ENCODE peak calls at places on chromosomes 1 and 21, in six cellular contexts. Q, S, X, T, H and N are unnamed samples.

GRCh38 chr1:111082421-111083192 is 57.3 kb downstream of the DRAM2 start:
- DNase-seq in Q (no peak), S (peak; percentile 17), X (no peak), T (no peak), H (no peak), N (no peak)

GRCh38 chr1:166907763-166908162 is 31.7 kb upstream of the TADA1 start:
- DNase-seq in Q (no peak), S (peak; percentile 17), X (no peak), T (no peak), H (no peak), N (no peak)

GRCh38 chr1:88272216-88272615 is 411.9 kb upstream of the PKN2 start:
- DNase-seq in Q (no peak), S (no peak), X (no peak), T (no peak), H (no peak), N (no peak)

GRCh38 chr1:181296180-181296579 is 187.1 kb upstream of the CACNA1E start:
- DNase-seq in Q (no peak), S (no peak), X (no peak), T (no peak), H (no peak), N (no peak)

GRCh38 chr1:89085781-89086180 is 20.8 kb upstream of the GBP1 start:
- DNase-seq in Q (peak; percentile 52), S (no peak), X (peak; percentile 45), T (no peak), H (peak; percentile 13), N (no peak)

GRCh38 chr1:244431166-244431565 is 20.5 kb downstream of the ADSS2 start:
- DNase-seq in Q (no peak), S (no peak), X (no peak), T (no peak), H (no peak), N (no peak)

GRCh38 chr1:225835752-225836151 is 25.8 kb downstream of the EPHX1 start:
- DNase-seq in Q (no peak), S (no peak), X (no peak), T (no peak), H (no peak), N (no peak)

GRCh38 chr1:3197781-3198316 is 128.8 kb downstream of the PRDM16 start:
- DNase-seq in Q (peak; percentile 53), S (no peak), X (no peak), T (no peak), H (no peak), N (no peak)

GRCh38 chr1:161267332-161267731 is 8.8 kb downstream of the PCP4L1 start:
- DNase-seq in Q (no peak), S (no peak), X (no peak), T (no peak), H (no peak), N (no peak)

GRCh38 chr1:163535807-163536206 is 214.1 kb downstream of the NUF2 start:
- DNase-seq in Q (no peak), S (no peak), X (no peak), T (no peak), H (no peak), N (no peak)

GRCh38 chr21:40793057-40793456 is 53.9 kb downstream of the DSCAM start:
- DNase-seq in Q (no peak), S (no peak), X (no peak), T (no peak), H (no peak), N (no peak)

GRCh38 chr1:187641015-187641414 is 812.3 kb downstream of the PLA2G4A start:
- DNase-seq in Q (peak; percentile 2), S (no peak), X (no peak), T (no peak), H (no peak), N (no peak)

GRCh38 chr1:53804791-53805505 is 33.1 kb downstream of the NDC1 start:
- DNase-seq in Q (no peak), S (no peak), X (no peak), T (no peak), H (no peak), N (no peak)

GRCh38 chr1:210916548-210916947 is 217.4 kb downstream of the KCNH1 start:
- DNase-seq in Q (no peak), S (no peak), X (no peak), T (no peak), H (no peak), N (no peak)

GRCh38 chr1:45862008-45862407 is 58.6 kb downstream of the MAST2 start:
- DNase-seq in Q (no peak), S (no peak), X (no peak), T (no peak), H (no peak), N (no peak)

GRCh38 chr21:22900511-22900910 is 1902.3 kb downstream of the NCAM2 start:
- DNase-seq in Q (no peak), S (no peak), X (no peak), T (no peak), H (no peak), N (no peak)

GRCh38 chr21:32921632-32922230 is 104.0 kb upstream of the OLIG2 start:
- DNase-seq in Q (no peak), S (no peak), X (peak; percentile 67), T (peak; percentile 23), H (no peak), N (no peak)

GRCh38 chr1:174800221-174800791 is 199.4 kb upstream of the CACYBP start:
- DNase-seq in Q (no peak), S (no peak), X (no peak), T (no peak), H (no peak), N (no peak)

GRCh38 chr1:221335161-221336101 is 406.5 kb downstream of the DUSP10 start:
- DNase-seq in Q (peak; percentile 91), S (no peak), X (no peak), T (no peak), H (no peak), N (no peak)

GRCh38 chr1:29728703-29729102 is 492.4 kb downstream of the PTPRU start:
- DNase-seq in Q (no peak), S (no peak), X (no peak), T (no peak), H (no peak), N (no peak)

GRCh38 chr1:116900471-116901365 is 9.0 kb upstream of the PTGFRN start:
- DNase-seq in Q (no peak), S (no peak), X (no peak), T (no peak), H (no peak), N (no peak)

GRCh38 chr1:225733254-225733653 is 44.4 kb upstream of the SRP9 start:
- DNase-seq in Q (peak; percentile 31), S (no peak), X (no peak), T (no peak), H (no peak), N (no peak)

GRCh38 chr1:179707406-179707805 is 35.7 kb upstream of the FAM163A start:
- DNase-seq in Q (no peak), S (no peak), X (no peak), T (no peak), H (no peak), N (no peak)

GRCh38 chr1:188170935-188171334 is 1342.2 kb downstream of the PLA2G4A start:
- DNase-seq in Q (no peak), S (no peak), X (no peak), T (no peak), H (no peak), N (no peak)

GRCh38 chr1:102434421-102434820 is 437.7 kb upstream of the OLFM3 start:
- DNase-seq in Q (peak; percentile 52), S (no peak), X (no peak), T (peak; percentile 1), H (no peak), N (no peak)

DNA sequence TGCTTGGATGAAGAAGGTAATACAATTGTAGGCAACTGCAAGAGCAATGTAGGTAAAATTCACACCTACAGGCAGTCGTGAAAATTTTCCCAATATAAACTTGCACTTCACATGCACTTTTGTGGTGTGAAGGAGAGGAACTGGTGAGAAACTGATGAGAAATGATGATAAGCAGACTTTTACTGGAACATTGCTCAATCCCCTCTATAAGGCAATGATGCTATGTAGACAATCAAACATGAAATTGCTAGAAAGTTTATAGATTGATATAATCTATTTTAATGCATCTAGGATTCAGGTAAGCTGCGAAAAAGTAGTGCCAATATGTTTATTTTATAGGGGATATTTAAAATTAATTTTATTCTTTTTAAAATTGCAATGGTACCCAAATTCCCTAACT is 802.2 kb downstream of the KCNT2 start:
- DNase-seq in Q (no peak), S (no peak), X (no peak), T (no peak), H (no peak), N (no peak)
- TF ChIP-seq TAF1 in Q (no peak), S (no peak), X (no peak), T (no peak), H (no peak), N (no peak)

GRCh38 chr1:183711691-183712401 is 58.7 kb upstream of the APOBEC4 start:
- DNase-seq in Q (no peak), S (no peak), X (no peak), T (no peak), H (no peak), N (no peak)
- TF ChIP-seq POLR2AphosphoS5 in Q (no peak), S (no peak), X (no peak), T (no peak), H (no peak), N (no peak)

GRCh38 chr1:156050376-156050775 is 3.2 kb downstream of the UBQLN4 start:
- DNase-seq in Q (no peak), S (no peak), X (no peak), T (no peak), H (no peak), N (no peak)

GRCh38 chr1:156053770-156054499 is at the start of gene UBQLN4:
- DNase-seq in Q (peak; percentile 70), S (no peak), X (peak; percentile 96), T (no peak), H (peak; percentile 89), N (peak; percentile 92)

GRCh38 chr1:156048663-156049258 is 4.8 kb downstream of the UBQLN4 start:
- DNase-seq in Q (no peak), S (no peak), X (no peak), T (no peak), H (no peak), N (no peak)

GRCh38 chr1:156052862-156053769 is 482 bp downstream of the UBQLN4 start:
- DNase-seq in Q (peak; percentile 65), S (no peak), X (peak; percentile 89), T (no peak), H (peak; percentile 71), N (peak; percentile 73)

DNA sequence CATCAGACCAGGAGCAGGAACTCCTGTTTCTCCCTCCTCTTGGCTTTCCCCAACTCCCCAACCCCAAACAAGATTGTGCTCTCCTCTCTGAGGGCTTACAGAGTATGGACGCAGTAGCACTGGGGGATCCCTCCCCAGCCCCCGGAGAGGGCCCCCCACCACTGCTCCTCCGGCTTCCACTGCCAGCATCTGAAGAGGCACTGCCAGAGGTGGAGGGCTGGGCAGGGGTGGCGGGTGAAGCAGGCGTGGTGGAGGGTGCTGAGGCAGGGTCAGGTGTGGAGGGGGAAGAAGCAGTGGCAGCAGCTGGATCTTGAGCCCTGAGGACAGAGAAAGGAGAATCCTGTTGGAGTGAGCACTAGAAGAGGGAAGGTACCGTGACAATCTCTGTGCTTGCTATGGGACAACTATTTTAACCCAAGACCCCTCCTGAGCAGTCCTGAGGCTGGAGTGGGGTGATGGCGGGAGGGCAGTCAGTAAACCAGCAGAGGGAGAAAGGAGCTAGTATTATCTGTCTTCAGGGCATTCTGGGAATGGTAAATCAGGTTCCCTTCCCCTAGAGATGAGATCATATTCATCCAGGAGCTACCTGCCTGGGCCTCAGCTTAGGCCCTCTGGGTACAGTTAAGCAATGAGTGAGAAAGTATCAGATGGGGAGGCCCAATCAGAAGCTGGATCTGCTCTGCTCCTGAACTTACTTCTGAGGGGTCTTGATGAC is 2.4 kb downstream of the UBQLN4 start:
- DNase-seq in Q (no peak), S (no peak), X (no peak), T (no peak), H (no peak), N (no peak)
- TF ChIP-seq POLR2A in Q (no peak), S (no peak), X (no peak), T (no peak), H (no peak), N (no peak)

GRCh38 chr1:154351363-154352068 is 26.2 kb downstream of the ATP8B2 start:
- DNase-seq in Q (peak; percentile 63), S (no peak), X (no peak), T (no peak), H (no peak), N (no peak)
- TF ChIP-seq TAF1 in Q (no peak), S (no peak), X (no peak), T (no peak), H (no peak), N (no peak)